ENCODE peak calls at places on chromosomes 16 and 17, in ten cellular contexts. One of them, this sample, is unnamed.

GRCh38 chr17:28133562-28133970 is 91.1 kb downstream of the NLK start:
- DNase-seq in adipocyte: peak; percentile 29
- DNase-seq in CD4-positive, alpha-beta memory T cell: no peak
- DNase-seq in adrenal gland: no peak
- DNase-seq in SJSA1: no peak
- DNase-seq in cardiac muscle cell: peak; percentile 23
- DNase-seq in Peyer's patch: no peak
- DNase-seq in thoracic aorta: no peak
- DNase-seq in suprapubic skin: no peak
- DNase-seq in tibial artery: no peak
- DNase-seq in this sample: no peak

GRCh38 chr17:40151414-40151955 is 11.1 kb downstream of the CASC3 start:
- DNase-seq in Peyer's patch: no peak
- DNase-seq in CD4-positive, alpha-beta memory T cell: no peak
- DNase-seq in tibial artery: no peak
- DNase-seq in suprapubic skin: no peak
- DNase-seq in adipocyte: no peak
- DNase-seq in adrenal gland: peak; percentile 70
- DNase-seq in thoracic aorta: no peak
- DNase-seq in SJSA1: no peak
- DNase-seq in cardiac muscle cell: no peak
- DNase-seq in this sample: no peak

GRCh38 chr16:85515319-85515745 is 97.8 kb upstream of the GSE1 start:
- DNase-seq in Peyer's patch: no peak
- DNase-seq in tibial artery: no peak
- DNase-seq in adrenal gland: no peak
- DNase-seq in SJSA1: no peak
- DNase-seq in suprapubic skin: no peak
- DNase-seq in thoracic aorta: no peak
- DNase-seq in adipocyte: no peak
- DNase-seq in cardiac muscle cell: no peak
- DNase-seq in CD4-positive, alpha-beta memory T cell: no peak
- DNase-seq in this sample: no peak

GRCh38 chr16:81629896-81630631 is 149.0 kb upstream of the PLCG2 start:
- DNase-seq in adipocyte: no peak
- DNase-seq in suprapubic skin: no peak
- DNase-seq in Peyer's patch: no peak
- DNase-seq in tibial artery: no peak
- DNase-seq in adrenal gland: no peak
- DNase-seq in SJSA1: no peak
- DNase-seq in CD4-positive, alpha-beta memory T cell: no peak
- DNase-seq in thoracic aorta: no peak
- DNase-seq in cardiac muscle cell: no peak
- DNase-seq in this sample: no peak

GRCh38 chr17:5780476-5780875 is 196.2 kb upstream of the NLRP1 start:
- DNase-seq in CD4-positive, alpha-beta memory T cell: no peak
- DNase-seq in suprapubic skin: no peak
- DNase-seq in adrenal gland: no peak
- DNase-seq in SJSA1: peak; percentile 72
- DNase-seq in cardiac muscle cell: peak; percentile 39
- DNase-seq in adipocyte: peak; percentile 77
- DNase-seq in Peyer's patch: no peak
- DNase-seq in thoracic aorta: no peak
- DNase-seq in tibial artery: no peak
- DNase-seq in this sample: no peak

GRCh38 chr16:66681676-66682075 is 14.9 kb downstream of the CMTM4 start:
- DNase-seq in tibial artery: peak; percentile 19
- DNase-seq in suprapubic skin: peak; percentile 18
- DNase-seq in thoracic aorta: no peak
- DNase-seq in CD4-positive, alpha-beta memory T cell: no peak
- DNase-seq in cardiac muscle cell: no peak
- DNase-seq in Peyer's patch: peak; percentile 52
- DNase-seq in adipocyte: no peak
- DNase-seq in SJSA1: no peak
- DNase-seq in adrenal gland: no peak
- DNase-seq in this sample: no peak

GRCh38 chr16:19907161-19907992 is 22.7 kb upstream of the GPRC5B start:
- DNase-seq in SJSA1: peak; percentile 71
- DNase-seq in adrenal gland: peak; percentile 81
- DNase-seq in cardiac muscle cell: peak; percentile 82
- DNase-seq in CD4-positive, alpha-beta memory T cell: peak; percentile 66
- DNase-seq in suprapubic skin: no peak
- DNase-seq in thoracic aorta: no peak
- DNase-seq in Peyer's patch: peak; percentile 81
- DNase-seq in tibial artery: peak; percentile 67
- DNase-seq in adipocyte: peak; percentile 84
- DNase-seq in this sample: peak; percentile 47

GRCh38 chr16:81457326-81458133 is 12.9 kb downstream of the CMIP start:
- DNase-seq in adipocyte: peak; percentile 71
- DNase-seq in Peyer's patch: peak; percentile 72
- DNase-seq in CD4-positive, alpha-beta memory T cell: no peak
- DNase-seq in adrenal gland: peak; percentile 74
- DNase-seq in SJSA1: peak; percentile 71
- DNase-seq in suprapubic skin: no peak
- DNase-seq in tibial artery: no peak
- DNase-seq in thoracic aorta: no peak
- DNase-seq in cardiac muscle cell: peak; percentile 70
- DNase-seq in this sample: no peak

GRCh38 chr17:46910179-46910927 is 12.6 kb upstream of the GOSR2 start:
- DNase-seq in thoracic aorta: no peak
- DNase-seq in CD4-positive, alpha-beta memory T cell: no peak
- DNase-seq in tibial artery: no peak
- DNase-seq in SJSA1: no peak
- DNase-seq in Peyer's patch: no peak
- DNase-seq in adrenal gland: no peak
- DNase-seq in suprapubic skin: no peak
- DNase-seq in cardiac muscle cell: no peak
- DNase-seq in adipocyte: no peak
- DNase-seq in this sample: no peak

GRCh38 chr17:82976982-82977488 is 102.4 kb upstream of the METRNL start:
- DNase-seq in thoracic aorta: no peak
- DNase-seq in tibial artery: no peak
- DNase-seq in CD4-positive, alpha-beta memory T cell: no peak
- DNase-seq in suprapubic skin: no peak
- DNase-seq in adrenal gland: no peak
- DNase-seq in SJSA1: no peak
- DNase-seq in cardiac muscle cell: no peak
- DNase-seq in Peyer's patch: no peak
- DNase-seq in adipocyte: no peak
- DNase-seq in this sample: no peak

GRCh38 chr17:77476920-77477805 is 336.4 kb downstream of the SEC14L1 start:
- DNase-seq in suprapubic skin: peak; percentile 90
- DNase-seq in SJSA1: peak; percentile 92
- DNase-seq in tibial artery: peak; percentile 96
- DNase-seq in Peyer's patch: peak; percentile 70
- DNase-seq in thoracic aorta: peak; percentile 86
- DNase-seq in adrenal gland: peak; percentile 94
- DNase-seq in CD4-positive, alpha-beta memory T cell: no peak
- DNase-seq in adipocyte: peak; percentile 94
- DNase-seq in cardiac muscle cell: peak; percentile 97
- DNase-seq in this sample: peak; percentile 52

GRCh38 chr17:80986816-80987480 is 4.7 kb upstream of the CHMP6 start:
- DNase-seq in Peyer's patch: no peak
- DNase-seq in suprapubic skin: no peak
- DNase-seq in SJSA1: no peak
- DNase-seq in CD4-positive, alpha-beta memory T cell: no peak
- DNase-seq in adipocyte: no peak
- DNase-seq in adrenal gland: no peak
- DNase-seq in tibial artery: peak; percentile 72
- DNase-seq in thoracic aorta: no peak
- DNase-seq in cardiac muscle cell: no peak
- DNase-seq in this sample: no peak

GRCh38 chr17:78142113-78142861 is 3.9 kb upstream of the C17orf99 start:
- DNase-seq in Peyer's patch: peak; percentile 85
- DNase-seq in adrenal gland: peak; percentile 60
- DNase-seq in adipocyte: no peak
- DNase-seq in cardiac muscle cell: no peak
- DNase-seq in suprapubic skin: no peak
- DNase-seq in CD4-positive, alpha-beta memory T cell: no peak
- DNase-seq in thoracic aorta: no peak
- DNase-seq in SJSA1: no peak
- DNase-seq in tibial artery: no peak
- DNase-seq in this sample: no peak

GRCh38 chr17:82023447-82024241 is 539 bp downstream of the LRRC45 start:
- DNase-seq in Peyer's patch: no peak
- DNase-seq in tibial artery: no peak
- DNase-seq in SJSA1: no peak
- DNase-seq in cardiac muscle cell: peak; percentile 26
- DNase-seq in thoracic aorta: no peak
- DNase-seq in adrenal gland: no peak
- DNase-seq in adipocyte: no peak
- DNase-seq in CD4-positive, alpha-beta memory T cell: no peak
- DNase-seq in suprapubic skin: no peak
- DNase-seq in this sample: no peak

GRCh38 chr17:7466644-7467341 is 12.6 kb downstream of the ZBTB4 start:
- DNase-seq in adrenal gland: peak; percentile 97
- DNase-seq in CD4-positive, alpha-beta memory T cell: no peak
- DNase-seq in cardiac muscle cell: peak; percentile 73
- DNase-seq in adipocyte: no peak
- DNase-seq in suprapubic skin: no peak
- DNase-seq in tibial artery: peak; percentile 79
- DNase-seq in SJSA1: no peak
- DNase-seq in Peyer's patch: no peak
- DNase-seq in thoracic aorta: no peak
- DNase-seq in this sample: peak; percentile 84

GRCh38 chr17:28343491-28343932 is 8.0 kb downstream of the TNFAIP1 start:
- DNase-seq in adrenal gland: peak; percentile 50
- DNase-seq in tibial artery: no peak
- DNase-seq in thoracic aorta: no peak
- DNase-seq in Peyer's patch: no peak
- DNase-seq in SJSA1: no peak
- DNase-seq in cardiac muscle cell: no peak
- DNase-seq in CD4-positive, alpha-beta memory T cell: no peak
- DNase-seq in adipocyte: no peak
- DNase-seq in suprapubic skin: no peak
- DNase-seq in this sample: no peak

GRCh38 chr17:5500247-5500803 is 14.0 kb downstream of the MIS12 start:
- DNase-seq in SJSA1: no peak
- DNase-seq in cardiac muscle cell: no peak
- DNase-seq in Peyer's patch: no peak
- DNase-seq in adipocyte: no peak
- DNase-seq in CD4-positive, alpha-beta memory T cell: peak; percentile 23
- DNase-seq in suprapubic skin: no peak
- DNase-seq in tibial artery: no peak
- DNase-seq in thoracic aorta: no peak
- DNase-seq in adrenal gland: peak; percentile 52
- DNase-seq in this sample: no peak

GRCh38 chr17:83192161-83192788 is 112.9 kb downstream of the METRNL start:
- DNase-seq in Peyer's patch: peak; percentile 51
- DNase-seq in adipocyte: peak; percentile 55
- DNase-seq in adrenal gland: peak; percentile 45
- DNase-seq in thoracic aorta: no peak
- DNase-seq in SJSA1: peak; percentile 53
- DNase-seq in CD4-positive, alpha-beta memory T cell: no peak
- DNase-seq in cardiac muscle cell: no peak
- DNase-seq in suprapubic skin: peak; percentile 80
- DNase-seq in tibial artery: peak; percentile 81
- DNase-seq in this sample: no peak

GRCh38 chr17:34412534-34412933 is 49.5 kb upstream of the CCL1 start:
- DNase-seq in thoracic aorta: no peak
- DNase-seq in adrenal gland: no peak
- DNase-seq in SJSA1: no peak
- DNase-seq in tibial artery: no peak
- DNase-seq in Peyer's patch: no peak
- DNase-seq in adipocyte: no peak
- DNase-seq in cardiac muscle cell: no peak
- DNase-seq in CD4-positive, alpha-beta memory T cell: no peak
- DNase-seq in suprapubic skin: no peak
- DNase-seq in this sample: no peak

DNA sequence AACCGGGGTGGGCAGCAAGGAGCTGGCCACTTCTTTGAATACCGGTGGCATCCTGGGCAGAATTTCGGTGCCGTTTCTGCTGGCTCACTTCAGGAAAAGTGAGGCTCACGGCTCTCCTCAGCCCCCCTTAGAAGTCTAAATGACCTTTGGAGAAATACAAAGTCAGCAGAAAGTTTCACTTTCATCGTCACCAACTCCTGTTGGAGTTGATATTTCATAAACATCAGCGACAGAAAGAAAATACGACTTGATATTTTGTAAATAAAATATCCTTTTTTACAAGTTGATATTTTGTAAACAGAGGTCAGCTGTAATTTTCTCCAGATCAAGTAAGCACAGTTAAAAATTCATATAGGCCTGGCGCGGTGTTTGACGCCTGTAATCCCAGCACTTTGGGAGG is 781 bp downstream of the ZNF75A start:
- DNase-seq in adipocyte: no peak
- DNase-seq in SJSA1: no peak
- DNase-seq in suprapubic skin: no peak
- DNase-seq in thoracic aorta: no peak
- DNase-seq in cardiac muscle cell: no peak
- DNase-seq in adrenal gland: no peak
- DNase-seq in Peyer's patch: no peak
- DNase-seq in CD4-positive, alpha-beta memory T cell: no peak
- DNase-seq in tibial artery: no peak
- DNase-seq in this sample: no peak
- H3K9me3 ChIP-seq in adipocyte: peaks cover 52% of the 10 kb centered on the region
- H3K9me3 ChIP-seq in SJSA1: peaks cover 32% of the 10 kb centered on the region
- H3K9me3 ChIP-seq in suprapubic skin: peaks cover 50% of the 10 kb centered on the region
- H3K9me3 ChIP-seq in thoracic aorta: peaks cover 53% of the 10 kb centered on the region
- H3K9me3 ChIP-seq in cardiac muscle cell: no peaks in the 10 kb centered on the region
- H3K9me3 ChIP-seq in adrenal gland: no peaks in the 10 kb centered on the region
- H3K9me3 ChIP-seq in Peyer's patch: peaks cover 8% of the 10 kb centered on the region
- H3K9me3 ChIP-seq in CD4-positive, alpha-beta memory T cell: peaks cover 32% of the 10 kb centered on the region
- H3K9me3 ChIP-seq in tibial artery: no peaks in the 10 kb centered on the region
- H3K9me3 ChIP-seq in this sample: peaks cover 90% of the 10 kb centered on the region

GRCh38 chr16:75239463-75240122 is 11.8 kb downstream of the BCAR1 start:
- DNase-seq in adrenal gland: no peak
- DNase-seq in Peyer's patch: no peak
- DNase-seq in cardiac muscle cell: no peak
- DNase-seq in CD4-positive, alpha-beta memory T cell: no peak
- DNase-seq in SJSA1: no peak
- DNase-seq in thoracic aorta: no peak
- DNase-seq in suprapubic skin: peak; percentile 58
- DNase-seq in tibial artery: peak; percentile 65
- DNase-seq in adipocyte: no peak
- DNase-seq in this sample: no peak
- H3K36me3 ChIP-seq in adrenal gland: no peaks in the 10 kb centered on the region
- H3K36me3 ChIP-seq in Peyer's patch: no peaks in the 10 kb centered on the region
- H3K36me3 ChIP-seq in cardiac muscle cell: peaks cover 23% of the 10 kb centered on the region
- H3K36me3 ChIP-seq in CD4-positive, alpha-beta memory T cell: no peaks in the 10 kb centered on the region
- H3K36me3 ChIP-seq in SJSA1: peaks cover 99% of the 10 kb centered on the region
- H3K36me3 ChIP-seq in thoracic aorta: peaks cover 16% of the 10 kb centered on the region
- H3K36me3 ChIP-seq in suprapubic skin: peaks cover 38% of the 10 kb centered on the region
- H3K36me3 ChIP-seq in tibial artery: peaks cover 26% of the 10 kb centered on the region
- H3K36me3 ChIP-seq in adipocyte: peaks cover 44% of the 10 kb centered on the region
- H3K36me3 ChIP-seq in this sample: peaks cover 23% of the 10 kb centered on the region

GRCh38 chr16:35752012-35752772 is 2292.8 kb downstream of the TP53TG3F start:
- DNase-seq in suprapubic skin: no peak
- DNase-seq in thoracic aorta: no peak
- DNase-seq in tibial artery: no peak
- DNase-seq in adipocyte: no peak
- DNase-seq in SJSA1: no peak
- DNase-seq in Peyer's patch: no peak
- DNase-seq in CD4-positive, alpha-beta memory T cell: no peak
- DNase-seq in cardiac muscle cell: no peak
- DNase-seq in adrenal gland: peak; percentile 11
- DNase-seq in this sample: no peak
- H3K9me3 ChIP-seq in suprapubic skin: peaks cover 12% of the 10 kb centered on the region
- H3K9me3 ChIP-seq in thoracic aorta: no peaks in the 10 kb centered on the region
- H3K9me3 ChIP-seq in tibial artery: no peaks in the 10 kb centered on the region
- H3K9me3 ChIP-seq in adipocyte: no peaks in the 10 kb centered on the region
- H3K9me3 ChIP-seq in SJSA1: no peaks in the 10 kb centered on the region
- H3K9me3 ChIP-seq in Peyer's patch: peaks cover 24% of the 10 kb centered on the region
- H3K9me3 ChIP-seq in CD4-positive, alpha-beta memory T cell: no peaks in the 10 kb centered on the region
- H3K9me3 ChIP-seq in cardiac muscle cell: no peaks in the 10 kb centered on the region
- H3K9me3 ChIP-seq in adrenal gland: no peaks in the 10 kb centered on the region
- H3K9me3 ChIP-seq in this sample: no peaks in the 10 kb centered on the region

GRCh38 chr17:2362016-2362415 is 24.7 kb downstream of the SGSM2 start:
- DNase-seq in adipocyte: no peak
- DNase-seq in CD4-positive, alpha-beta memory T cell: no peak
- DNase-seq in SJSA1: no peak
- DNase-seq in Peyer's patch: no peak
- DNase-seq in adrenal gland: no peak
- DNase-seq in suprapubic skin: no peak
- DNase-seq in tibial artery: no peak
- DNase-seq in cardiac muscle cell: no peak
- DNase-seq in thoracic aorta: no peak
- DNase-seq in this sample: no peak
- H3K36me3 ChIP-seq in adipocyte: peaks cover 15% of the 10 kb centered on the region
- H3K36me3 ChIP-seq in CD4-positive, alpha-beta memory T cell: peaks cover 19% of the 10 kb centered on the region
- H3K36me3 ChIP-seq in SJSA1: no peaks in the 10 kb centered on the region
- H3K36me3 ChIP-seq in Peyer's patch: no peaks in the 10 kb centered on the region
- H3K36me3 ChIP-seq in adrenal gland: no peaks in the 10 kb centered on the region
- H3K36me3 ChIP-seq in suprapubic skin: peaks cover 25% of the 10 kb centered on the region
- H3K36me3 ChIP-seq in tibial artery: peaks cover 9% of the 10 kb centered on the region
- H3K36me3 ChIP-seq in cardiac muscle cell: no peaks in the 10 kb centered on the region
- H3K36me3 ChIP-seq in thoracic aorta: peaks cover 11% of the 10 kb centered on the region
- H3K36me3 ChIP-seq in this sample: no peaks in the 10 kb centered on the region